ENCODE peak calls at places on chromosome 12, in ten cellular contexts. T is cardiac muscle cell; E is CD4-positive, alpha-beta T cell; D is glutamatergic neuron; Q is fibroblast of lung; U is foreskin fibroblast; R is transverse colon; X is type B pancreatic cell; V is AG09309; N is pancreas. K is an unnamed sample.

GRCh38 chr12:122981036-122981471 is 573 bp downstream of the ARL6IP4 start:
- DNase-seq in N (no peak), V (no peak), D (peak; percentile 57), E (peak; percentile 23), X (no peak), U (peak; percentile 62), Q (no peak), T (peak; percentile 23), R (no peak), K (no peak)

GRCh38 chr12:116454950-116455447 is 104.2 kb upstream of the MAP1LC3B2 start:
- DNase-seq in U (peak; percentile 95), D (no peak), R (no peak), E (no peak), T (peak; percentile 81), N (no peak), V (peak; percentile 85), X (no peak), Q (peak; percentile 82), K (no peak)

GRCh38 chr12:101839324-101840283 is 8.8 kb upstream of the GNPTAB start:
- DNase-seq in R (peak; percentile 80), N (no peak), E (peak; percentile 56), Q (peak; percentile 70), U (peak; percentile 75), T (peak; percentile 78), X (no peak), D (peak; percentile 64), V (no peak), K (peak; percentile 74)

GRCh38 chr12:122949405-122949804 is 16.9 kb downstream of the ABCB9 start:
- DNase-seq in D (no peak), Q (no peak), X (no peak), E (no peak), N (no peak), R (no peak), V (no peak), U (no peak), T (no peak), K (no peak)

GRCh38 chr12:19937161-19937560 is 431.2 kb upstream of the PDE3A start:
- DNase-seq in D (no peak), N (no peak), E (no peak), T (no peak), V (no peak), X (no peak), U (no peak), R (no peak), Q (no peak), K (no peak)

GRCh38 chr12:2295941-2296461 is 243.2 kb downstream of the CACNA1C start:
- DNase-seq in X (no peak), R (no peak), N (no peak), U (peak; percentile 91), E (no peak), T (peak; percentile 51), D (no peak), V (peak; percentile 65), Q (peak; percentile 68), K (no peak)

GRCh38 chr12:15130521-15130920 is 90.7 kb downstream of the RERG start:
- DNase-seq in U (peak; percentile 71), X (no peak), V (no peak), D (no peak), N (no peak), R (no peak), T (no peak), E (no peak), Q (peak; percentile 37), K (no peak)

GRCh38 chr12:47223848-47224213 is 144.1 kb upstream of the AMIGO2 start:
- DNase-seq in E (no peak), U (no peak), R (peak; percentile 64), Q (no peak), D (no peak), T (peak; percentile 55), X (no peak), V (no peak), N (peak; percentile 66), K (peak; percentile 32)

GRCh38 chr12:98110516-98110915 is 404.9 kb upstream of the TMPO start:
- DNase-seq in Q (no peak), X (no peak), N (no peak), U (no peak), E (no peak), V (no peak), R (no peak), D (no peak), T (no peak), K (no peak)

GRCh38 chr12:64181504-64182291 is 40.4 kb downstream of the KICS2 start:
- DNase-seq in E (no peak), Q (peak; percentile 95), U (peak; percentile 97), X (no peak), R (peak; percentile 51), D (no peak), T (peak; percentile 92), V (peak; percentile 88), N (no peak), K (peak; percentile 43)

GRCh38 chr12:62738611-62739010 is 196.3 kb downstream of the PPM1H start:
- DNase-seq in R (no peak), Q (no peak), X (no peak), U (no peak), D (no peak), T (no peak), N (no peak), E (no peak), V (no peak), K (no peak)

GRCh38 chr12:53586745-53587144 is 39.4 kb downstream of the ATF7 start:
- DNase-seq in U (no peak), X (no peak), V (no peak), D (no peak), Q (no peak), E (no peak), N (no peak), T (no peak), R (no peak), K (no peak)

GRCh38 chr12:115636546-115636945 is 640.9 kb downstream of the MED13L start:
- DNase-seq in T (no peak), X (no peak), E (no peak), D (no peak), V (no peak), R (no peak), N (no peak), U (no peak), Q (no peak), K (no peak)

GRCh38 chr12:19992311-19992710 is 376.0 kb upstream of the PDE3A start:
- DNase-seq in R (peak; percentile 33), Q (no peak), E (no peak), N (no peak), D (no peak), U (no peak), V (no peak), X (no peak), T (no peak), K (no peak)

DNA sequence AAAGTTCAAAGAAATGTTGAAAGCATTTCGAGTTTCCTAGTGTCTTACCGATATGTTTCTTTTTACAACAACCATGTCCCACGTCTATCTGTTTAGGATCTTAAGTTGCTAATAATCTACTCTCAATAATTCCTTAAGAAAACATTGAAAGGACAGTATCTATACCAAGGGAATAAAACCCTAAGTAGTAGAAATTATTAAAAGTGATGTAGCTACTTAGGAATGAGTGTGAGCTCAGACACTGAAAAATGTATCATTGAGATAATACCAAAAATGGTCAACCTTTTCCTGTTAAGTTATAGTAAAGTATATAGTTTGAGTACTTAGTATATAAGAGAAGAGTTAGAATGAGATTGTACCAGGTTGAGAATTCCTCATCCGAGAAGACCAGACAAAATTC is 97.0 kb downstream of the ERGIC2 start:
- DNase-seq in U (peak; percentile 40), N (no peak), Q (peak; percentile 9), X (no peak), R (no peak), V (no peak), E (no peak), D (no peak), T (peak; percentile 21), K (no peak)
- TF ChIP-seq CTCF in U (no peak), N (no peak), Q (no peak), X (no peak), R (no peak), V (no peak), E (no peak), D (no peak), T (no peak), K (no peak)

GRCh38 chr12:113277511-113277910 is 56.2 kb downstream of the TPCN1 start:
- DNase-seq in V (no peak), D (no peak), E (no peak), R (no peak), U (no peak), N (peak; percentile 43), T (no peak), X (no peak), Q (no peak), K (no peak)
- TF ChIP-seq CTCF in V (no peak), D (no peak), E (no peak), R (no peak), U (no peak), N (no peak), T (no peak), X (no peak), Q (no peak), K (no peak)

GRCh38 chr12:120367924-120368788 is 808 bp downstream of the MSI1 start:
- DNase-seq in Q (no peak), N (peak; percentile 67), E (no peak), U (peak; percentile 47), T (no peak), D (peak; percentile 53), V (no peak), R (peak; percentile 22), X (no peak), K (no peak)

GRCh38 chr12:120366884-120367251 is 2.1 kb downstream of the MSI1 start:
- DNase-seq in E (no peak), Q (no peak), U (no peak), N (no peak), V (no peak), T (no peak), D (no peak), R (no peak), X (no peak), K (no peak)

GRCh38 chr12:120366341-120366705 is 2.6 kb downstream of the MSI1 start:
- DNase-seq in V (no peak), U (no peak), Q (no peak), X (no peak), D (no peak), R (no peak), N (no peak), T (no peak), E (no peak), K (no peak)

GRCh38 chr12:120368789-120369475 is at the start of gene MSI1:
- DNase-seq in E (no peak), T (no peak), N (peak; percentile 74), Q (no peak), X (no peak), D (peak; percentile 62), R (no peak), V (no peak), U (no peak), K (no peak)

GRCh38 chr12:120367252-120367923 is 1.6 kb downstream of the MSI1 start:
- DNase-seq in N (no peak), U (peak; percentile 23), X (no peak), R (peak; percentile 24), T (no peak), Q (no peak), D (peak; percentile 70), V (no peak), E (no peak), K (peak; percentile 34)
- TF ChIP-seq CTCF in N (no peak), U (peak; percentile 19), X (peak; percentile 74), R (peak; percentile 29), T (peak; percentile 49), Q (peak; percentile 20), D (peak; percentile 53), V (peak; percentile 22), E (no peak), K (no peak)

DNA sequence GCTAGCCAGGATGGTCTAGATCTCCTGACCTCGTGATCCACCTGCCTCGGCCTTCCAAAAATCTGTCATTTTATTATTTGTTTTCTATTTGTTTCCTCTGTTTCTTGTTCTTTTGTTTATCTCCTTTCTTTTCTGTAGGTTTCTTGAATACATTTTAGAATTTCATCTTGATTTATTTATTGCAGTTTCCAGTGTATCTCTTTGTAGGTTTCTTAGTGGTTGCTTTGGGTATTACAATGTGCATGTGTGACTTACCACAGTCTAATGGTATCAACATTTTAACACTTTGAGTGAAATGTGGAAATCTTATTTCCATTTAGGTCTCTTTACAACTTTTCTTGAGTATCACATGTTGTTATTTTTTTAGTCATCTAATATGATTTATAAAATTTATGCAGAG is 29.9 kb upstream of the MUCL1 start:
- DNase-seq in R (no peak), D (no peak), E (no peak), X (no peak), U (no peak), T (no peak), Q (no peak), V (no peak), N (no peak), K (no peak)
- TF ChIP-seq CTCF in R (peak; percentile 21), D (peak; percentile 76), E (no peak), X (peak; percentile 71), U (no peak), T (no peak), Q (no peak), V (no peak), N (no peak), K (peak; percentile 36)

K was measured in Calu3.